ENCODE peak calls at places on chromosomes 11 and 22, in six cellular contexts. K is mesendoderm; N is GOT3; P is NCI-H1105; F is midbrain; J is activated CD4-positive, alpha-beta T cell treated with anti-CD3 and anti-CD28 coated beads, Interleukin-2, amount 10 ng/mL, durations not matched to agents 24 days and 14 days. S is an unnamed sample.

GRCh38 chr11:35237860-35238715 is 99.1 kb downstream of the CD44 start:
- DNase-seq in P (peak), F (peak), K (peak), N (no peak), J (peak), S (peak)

GRCh38 chr22:49155809-49156580 is 671.7 kb downstream of the BRD1 start:
- DNase-seq in J (no peak), K (no peak), N (no peak), F (no peak), P (no peak), S (no peak)

GRCh38 chr11:37280194-37280593 is 682.2 kb upstream of the RAG2 start:
- DNase-seq in F (no peak), K (no peak), J (no peak), P (no peak), N (no peak), S (no peak)

GRCh38 chr11:82523141-82523540 is 210.5 kb downstream of the FAM181B start:
- DNase-seq in P (peak), J (no peak), F (peak), K (peak), N (no peak), S (no peak)

GRCh38 chr11:8871283-8871775 is 39.7 kb upstream of the AKIP1 start:
- DNase-seq in K (peak), N (no peak), J (no peak), F (peak), P (no peak), S (peak)

GRCh38 chr11:58497951-58498350 is 10.0 kb downstream of the OR5B21 start:
- DNase-seq in J (no peak), P (no peak), N (no peak), K (no peak), F (no peak), S (no peak)

GRCh38 chr11:19472679-19473078 is 231.9 kb upstream of the E2F8 start:
- DNase-seq in N (no peak), J (no peak), K (no peak), P (no peak), F (no peak), S (no peak)

GRCh38 chr11:8601376-8602133 is 7.5 kb upstream of the STK33 start:
- DNase-seq in J (peak), K (no peak), N (no peak), P (no peak), F (no peak), S (no peak)

GRCh38 chr22:20545681-20546521 is 38.5 kb downstream of the MED15 start:
- DNase-seq in K (no peak), J (no peak), F (no peak), P (no peak), N (no peak), S (no peak)

GRCh38 chr11:62508336-62509058 is 38.1 kb downstream of the AHNAK start:
- DNase-seq in K (peak), F (peak), J (no peak), N (no peak), P (peak), S (peak)

S was measured in putamen.